ENCODE peak calls at places on chromosomes 2 and 18, in seven cellular contexts. C, P, V, D, G, Y and O are unnamed samples.
A peak's percentile ranks its signal among the peaks of the same experiment; 100 is the strongest.

GRCh38 chr2:38440655-38441054 is 63.6 kb upstream of the ATL2 start:
- DNase-seq in V (no peak), G (no peak), C (no peak), Y (no peak), D (no peak), P (peak; percentile 72), O (no peak)

GRCh38 chr18:9743200-9744016 is 35.3 kb downstream of the RAB31 start:
- DNase-seq in C (peak; percentile 73), D (no peak), P (peak; percentile 86), Y (no peak), V (no peak), G (peak; percentile 97), O (no peak)

GRCh38 chr2:239693761-239694415 is 293.1 kb upstream of the HDAC4 start:
- DNase-seq in G (no peak), P (no peak), C (peak; percentile 39), V (no peak), D (no peak), Y (no peak), O (no peak)

GRCh38 chr2:45330617-45331016 is 280.4 kb downstream of the SRBD1 start:
- DNase-seq in P (no peak), C (no peak), D (no peak), G (no peak), Y (no peak), V (no peak), O (no peak)

GRCh38 chr2:217166241-217166640 is 306.4 kb upstream of the TNP1 start:
- DNase-seq in V (peak; percentile 50), D (peak; percentile 30), P (peak; percentile 21), Y (peak; percentile 14), G (peak; percentile 57), C (no peak), O (peak; percentile 84)

GRCh38 chr2:108855194-108855593 is 68.6 kb downstream of the CCDC138 start:
- DNase-seq in Y (peak; percentile 21), V (peak; percentile 26), D (no peak), P (no peak), C (peak; percentile 19), G (peak; percentile 3), O (no peak)

GRCh38 chr2:138829326-138829725 is 49.1 kb upstream of the NXPH2 start:
- DNase-seq in V (peak; percentile 78), Y (peak; percentile 37), P (peak; percentile 53), G (peak; percentile 10), C (no peak), D (peak; percentile 49), O (peak; percentile 82)

GRCh38 chr2:173417801-173418200 is 63.1 kb downstream of the CDCA7 start:
- DNase-seq in Y (no peak), D (no peak), G (no peak), C (no peak), P (no peak), V (no peak), O (no peak)

GRCh38 chr2:25405871-25406270 is 64.1 kb upstream of the DNMT3A start:
- DNase-seq in P (no peak), D (no peak), V (no peak), C (no peak), G (no peak), Y (no peak), O (no peak)

GRCh38 chr2:453132-453531 is 165.2 kb upstream of the ALKAL2 start:
- DNase-seq in G (peak; percentile 45), P (no peak), D (no peak), Y (no peak), C (no peak), V (no peak), O (no peak)

GRCh38 chr2:75709297-75709696 is 1.4 kb downstream of the GCFC2 start:
- DNase-seq in V (peak; percentile 6), P (peak; percentile 10), C (peak; percentile 48), D (no peak), Y (peak; percentile 30), G (no peak), O (no peak)

GRCh38 chr2:36528274-36528673 is 69.7 kb downstream of the FEZ2 start:
- DNase-seq in P (no peak), D (no peak), C (no peak), G (no peak), Y (no peak), V (peak; percentile 52), O (no peak)

GRCh38 chr2:241702155-241702404 is 241 bp downstream of the ING5 start:
- DNase-seq in Y (peak; percentile 77), G (no peak), D (peak; percentile 96), C (no peak), P (peak; percentile 88), V (no peak), O (no peak)

GRCh38 chr2:9380702-9381628 is 42.4 kb downstream of the ITGB1BP1 start:
- DNase-seq in V (no peak), C (peak; percentile 75), Y (no peak), D (no peak), G (peak; percentile 92), P (no peak), O (no peak)

GRCh38 chr2:14778015-14778414 is 145.5 kb downstream of the LRATD1 start:
- DNase-seq in G (peak; percentile 89), D (no peak), V (no peak), C (no peak), Y (no peak), P (no peak), O (no peak)

GRCh38 chr2:126634273-126634861 is 21.6 kb upstream of the GYPC start:
- DNase-seq in D (no peak), G (peak; percentile 1), C (no peak), P (peak; percentile 54), Y (peak; percentile 29), V (peak; percentile 24), O (peak; percentile 48)

GRCh38 chr2:45841752-45842407 is 190.4 kb downstream of the PRKCE start:
- DNase-seq in V (no peak), Y (no peak), G (no peak), D (no peak), P (no peak), C (no peak), O (no peak)

GRCh38 chr2:238160206-238161129 is 1.7 kb downstream of the ERFE start:
- DNase-seq in C (peak; percentile 85), V (no peak), P (peak; percentile 54), D (peak; percentile 73), G (no peak), Y (peak; percentile 74), O (peak; percentile 62)

GRCh38 chr2:58553522-58553921 is 312.4 kb upstream of the FANCL start:
- DNase-seq in C (no peak), V (no peak), P (no peak), D (no peak), G (no peak), Y (no peak), O (no peak)

GRCh38 chr2:58558866-58559265 is 317.7 kb upstream of the FANCL start:
- DNase-seq in V (no peak), G (no peak), D (no peak), P (no peak), C (no peak), Y (no peak), O (peak; percentile 17)

GRCh38 chr2:58557166-58557565 is 316.0 kb upstream of the FANCL start:
- DNase-seq in Y (no peak), G (no peak), V (no peak), P (no peak), C (peak; percentile 0), D (no peak), O (peak; percentile 21)

GRCh38 chr2:58553937-58554336 is 312.8 kb upstream of the FANCL start:
- DNase-seq in V (no peak), P (peak; percentile 9), C (no peak), G (no peak), Y (no peak), D (no peak), O (peak; percentile 46)
- TF ChIP-seq CTCF in V (peak; percentile 19), P (peak; percentile 50), C (no peak), G (peak; percentile 12), Y (peak; percentile 20), D (no peak), O (peak; percentile 53)

DNA sequence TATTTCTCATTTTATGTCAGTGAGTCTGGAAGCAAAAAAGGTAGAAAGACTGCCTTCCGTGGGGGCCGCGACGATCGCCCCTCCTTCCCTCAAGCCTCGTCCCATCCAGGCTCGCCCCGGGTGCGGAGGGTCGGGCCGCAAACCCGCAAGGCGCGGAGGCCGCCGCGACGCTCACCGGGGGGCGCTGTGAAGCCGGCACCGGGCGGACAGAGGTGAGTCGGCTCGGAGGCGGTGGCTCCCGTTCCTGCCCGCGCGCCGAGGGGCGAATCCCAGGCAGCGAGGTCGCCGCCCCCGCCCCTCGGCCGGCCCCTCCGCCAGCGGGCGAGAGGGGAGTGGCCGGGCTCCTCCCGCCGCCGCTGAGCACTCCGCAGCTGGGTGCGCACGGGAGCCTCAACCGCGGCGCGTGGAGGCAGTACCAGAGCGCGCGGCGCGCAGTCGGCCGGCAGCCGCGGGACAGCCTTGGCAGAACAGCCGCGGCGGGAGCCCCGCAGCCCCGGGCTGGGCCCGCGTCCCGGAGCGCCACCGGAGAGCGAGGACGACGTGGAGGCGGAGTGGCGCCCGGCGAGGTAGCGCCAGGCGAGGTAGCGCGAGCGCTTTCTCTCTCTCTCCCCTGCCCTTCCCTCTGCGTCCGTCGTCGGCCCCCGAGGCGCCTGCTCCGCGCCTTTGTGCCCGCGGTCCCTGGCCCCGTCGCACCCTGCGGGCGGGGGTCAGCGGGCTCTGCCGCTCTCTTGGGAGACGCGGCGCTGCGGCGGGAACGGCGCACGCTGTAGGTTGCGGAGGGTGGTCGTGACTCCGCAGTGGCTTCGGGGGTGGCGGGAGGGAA is at the start of gene MYO1B:
- DNase-seq in Y (no peak), D (peak; percentile 94), P (peak; percentile 10), C (peak; percentile 94), G (peak; percentile 83), V (peak; percentile 71), O (peak; percentile 95)
- H3K4me3 ChIP-seq in Y (no peak within 1 kb of the TSS), D (peak within 1 kb of the TSS; percentile 74), P (no peak within 1 kb of the TSS), C (peak within 1 kb of the TSS; percentile 87), G (peak within 1 kb of the TSS; percentile 93), V (peak within 1 kb of the TSS; percentile 80), O (peak within 1 kb of the TSS; percentile 89)

GRCh38 chr2:207766697-207767460 is 2.8 kb downstream of the FZD5 start:
- DNase-seq in V (no peak), C (no peak), D (no peak), Y (no peak), G (peak; percentile 15), P (no peak), O (peak; percentile 66)

GRCh38 chr2:207767461-207768167 is 2.1 kb downstream of the FZD5 start:
- DNase-seq in C (peak; percentile 88), V (no peak), D (peak; percentile 74), G (peak; percentile 33), Y (no peak), P (no peak), O (peak; percentile 82)

GRCh38 chr2:207765960-207766582 is 3.6 kb downstream of the FZD5 start:
- DNase-seq in Y (no peak), C (no peak), G (no peak), P (peak; percentile 56), V (no peak), D (no peak), O (peak; percentile 64)

GRCh38 chr2:207764096-207764630 is 5.5 kb downstream of the FZD5 start:
- DNase-seq in G (no peak), P (no peak), D (no peak), V (no peak), C (peak; percentile 59), Y (no peak), O (peak; percentile 41)

DNA sequence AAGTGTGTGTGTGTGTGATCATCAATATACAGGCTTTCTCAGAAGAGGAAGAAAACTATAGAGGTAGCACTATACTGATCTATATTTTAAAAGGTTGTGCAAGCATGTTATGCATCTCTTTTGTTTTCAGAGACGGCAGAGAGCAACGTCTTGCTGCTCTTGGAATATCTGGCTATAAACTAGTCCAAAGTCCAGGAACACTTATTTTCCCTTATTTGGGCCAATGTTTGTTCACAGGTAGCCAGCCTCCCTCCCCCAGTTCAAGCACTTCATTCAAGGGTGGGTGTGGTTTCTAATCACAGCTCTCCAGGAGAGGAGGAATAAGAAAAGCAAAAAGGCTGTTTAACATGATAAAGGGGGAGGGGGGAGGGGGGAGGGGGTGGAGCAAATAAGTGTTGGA is 4.2 kb downstream of the FZD5 start:
- DNase-seq in C (no peak), D (no peak), G (no peak), P (peak; percentile 81), V (no peak), Y (no peak), O (peak; percentile 70)
- H2AFZ ChIP-seq in C (no peak overlapping the region), D (no peak overlapping the region), G (no peak overlapping the region), P (no peak overlapping the region), V (no peak overlapping the region), Y (no peak overlapping the region), O (no peak overlapping the region)

GRCh38 chr2:11744631-11745394 is 1.6 kb upstream of the LPIN1 start:
- DNase-seq in Y (peak; percentile 74), V (peak; percentile 83), C (peak; percentile 53), G (peak; percentile 57), P (peak; percentile 76), D (peak; percentile 71), O (peak; percentile 75)
- TF ChIP-seq CTCF in Y (peak; percentile 77), V (peak; percentile 65), C (peak; percentile 46), G (peak; percentile 59), P (peak; percentile 85), D (peak; percentile 64), O (peak; percentile 67)